ENCODE peak calls at places on chromosomes 1 and 21, in four cellular contexts. One of them, this sample, is unnamed.

GRCh38 chr1:188949701-188950100 is 1528.0 kb downstream of the BRINP3 start:
- DNase-seq in hepatocyte: no peak
- DNase-seq in activated gamma-delta T cell treated with anti-CD3 and anti-CD28 coated beads, Interleukin-2, amount 50 U/mL, for 16 hours: no peak
- DNase-seq in psoas muscle: no peak
- DNase-seq in this sample: no peak

GRCh38 chr1:229620876-229621275 is 5.0 kb downstream of the TAF5L start:
- DNase-seq in hepatocyte: no peak
- DNase-seq in activated gamma-delta T cell treated with anti-CD3 and anti-CD28 coated beads, Interleukin-2, amount 50 U/mL, for 16 hours: no peak
- DNase-seq in psoas muscle: no peak
- DNase-seq in this sample: no peak

GRCh38 chr1:201376464-201377374 is 761 bp downstream of the TNNT2 start:
- DNase-seq in hepatocyte: peak
- DNase-seq in activated gamma-delta T cell treated with anti-CD3 and anti-CD28 coated beads, Interleukin-2, amount 50 U/mL, for 16 hours: no peak
- DNase-seq in psoas muscle: no peak
- DNase-seq in this sample: no peak

GRCh38 chr1:246780264-246780663 is 56.1 kb downstream of the SCCPDH start:
- DNase-seq in hepatocyte: no peak
- DNase-seq in activated gamma-delta T cell treated with anti-CD3 and anti-CD28 coated beads, Interleukin-2, amount 50 U/mL, for 16 hours: no peak
- DNase-seq in psoas muscle: no peak
- DNase-seq in this sample: no peak

GRCh38 chr1:112991721-112992120 is 35.7 kb upstream of the SLC16A1 start:
- DNase-seq in hepatocyte: no peak
- DNase-seq in activated gamma-delta T cell treated with anti-CD3 and anti-CD28 coated beads, Interleukin-2, amount 50 U/mL, for 16 hours: no peak
- DNase-seq in psoas muscle: no peak
- DNase-seq in this sample: no peak

GRCh38 chr21:19523731-19524130 is 1120.1 kb upstream of the TMPRSS15 start:
- DNase-seq in hepatocyte: no peak
- DNase-seq in activated gamma-delta T cell treated with anti-CD3 and anti-CD28 coated beads, Interleukin-2, amount 50 U/mL, for 16 hours: no peak
- DNase-seq in psoas muscle: no peak
- DNase-seq in this sample: no peak

GRCh38 chr1:172497230-172497629 is 35.7 kb upstream of the SUCO start:
- DNase-seq in hepatocyte: peak
- DNase-seq in activated gamma-delta T cell treated with anti-CD3 and anti-CD28 coated beads, Interleukin-2, amount 50 U/mL, for 16 hours: no peak
- DNase-seq in psoas muscle: no peak
- DNase-seq in this sample: no peak

GRCh38 chr1:94622757-94623156 is 81.2 kb upstream of the F3 start:
- DNase-seq in hepatocyte: peak
- DNase-seq in activated gamma-delta T cell treated with anti-CD3 and anti-CD28 coated beads, Interleukin-2, amount 50 U/mL, for 16 hours: no peak
- DNase-seq in psoas muscle: no peak
- DNase-seq in this sample: no peak

GRCh38 chr21:46063734-46064680 is 33.9 kb upstream of the COL6A2 start:
- DNase-seq in hepatocyte: no peak
- DNase-seq in activated gamma-delta T cell treated with anti-CD3 and anti-CD28 coated beads, Interleukin-2, amount 50 U/mL, for 16 hours: no peak
- DNase-seq in psoas muscle: peak
- DNase-seq in this sample: peak

GRCh38 chr1:164141717-164142268 is 417.2 kb upstream of the PBX1 start:
- DNase-seq in hepatocyte: no peak
- DNase-seq in activated gamma-delta T cell treated with anti-CD3 and anti-CD28 coated beads, Interleukin-2, amount 50 U/mL, for 16 hours: no peak
- DNase-seq in psoas muscle: no peak
- DNase-seq in this sample: no peak

GRCh38 chr1:70509996-70510876 is 99.2 kb downstream of the CTH start:
- DNase-seq in hepatocyte: peak
- DNase-seq in activated gamma-delta T cell treated with anti-CD3 and anti-CD28 coated beads, Interleukin-2, amount 50 U/mL, for 16 hours: no peak
- DNase-seq in psoas muscle: no peak
- DNase-seq in this sample: no peak

GRCh38 chr1:245969274-245969673 is 537.8 kb downstream of the SMYD3 start:
- DNase-seq in hepatocyte: peak
- DNase-seq in activated gamma-delta T cell treated with anti-CD3 and anti-CD28 coated beads, Interleukin-2, amount 50 U/mL, for 16 hours: no peak
- DNase-seq in psoas muscle: no peak
- DNase-seq in this sample: no peak

GRCh38 chr1:204493145-204493881 is 1.3 kb downstream of the PIK3C2B start:
- DNase-seq in hepatocyte: peak
- DNase-seq in activated gamma-delta T cell treated with anti-CD3 and anti-CD28 coated beads, Interleukin-2, amount 50 U/mL, for 16 hours: no peak
- DNase-seq in psoas muscle: peak
- DNase-seq in this sample: peak

GRCh38 chr21:46294647-46295176 is 8.6 kb downstream of the YBEY start:
- DNase-seq in hepatocyte: no peak
- DNase-seq in activated gamma-delta T cell treated with anti-CD3 and anti-CD28 coated beads, Interleukin-2, amount 50 U/mL, for 16 hours: no peak
- DNase-seq in psoas muscle: no peak
- DNase-seq in this sample: no peak

GRCh38 chr1:39865762-39866161 is 17.5 kb downstream of the TRIT1 start:
- DNase-seq in hepatocyte: no peak
- DNase-seq in activated gamma-delta T cell treated with anti-CD3 and anti-CD28 coated beads, Interleukin-2, amount 50 U/mL, for 16 hours: no peak
- DNase-seq in psoas muscle: no peak
- DNase-seq in this sample: no peak

GRCh38 chr1:69697343-69697742 is 129.6 kb downstream of the LRRC7 start:
- DNase-seq in hepatocyte: no peak
- DNase-seq in activated gamma-delta T cell treated with anti-CD3 and anti-CD28 coated beads, Interleukin-2, amount 50 U/mL, for 16 hours: no peak
- DNase-seq in psoas muscle: no peak
- DNase-seq in this sample: no peak

GRCh38 chr21:46406001-46406400 is 52.7 kb upstream of the DIP2A start:
- DNase-seq in hepatocyte: no peak
- DNase-seq in activated gamma-delta T cell treated with anti-CD3 and anti-CD28 coated beads, Interleukin-2, amount 50 U/mL, for 16 hours: no peak
- DNase-seq in psoas muscle: peak
- DNase-seq in this sample: no peak

GRCh38 chr1:38029081-38029681 is 16.6 kb downstream of the UTP11 start:
- DNase-seq in hepatocyte: peak
- DNase-seq in activated gamma-delta T cell treated with anti-CD3 and anti-CD28 coated beads, Interleukin-2, amount 50 U/mL, for 16 hours: no peak
- DNase-seq in psoas muscle: peak
- DNase-seq in this sample: no peak

GRCh38 chr1:204443260-204443619 is 31.6 kb upstream of the PPP1R15B start:
- DNase-seq in hepatocyte: peak
- DNase-seq in activated gamma-delta T cell treated with anti-CD3 and anti-CD28 coated beads, Interleukin-2, amount 50 U/mL, for 16 hours: no peak
- DNase-seq in psoas muscle: no peak
- DNase-seq in this sample: no peak

GRCh38 chr1:197865809-197866208 is 36.6 kb upstream of the C1orf53 start:
- DNase-seq in hepatocyte: no peak
- DNase-seq in activated gamma-delta T cell treated with anti-CD3 and anti-CD28 coated beads, Interleukin-2, amount 50 U/mL, for 16 hours: no peak
- DNase-seq in psoas muscle: no peak
- DNase-seq in this sample: no peak

GRCh38 chr1:216028630-216029029 is 394.6 kb downstream of the USH2A start:
- DNase-seq in hepatocyte: no peak
- DNase-seq in activated gamma-delta T cell treated with anti-CD3 and anti-CD28 coated beads, Interleukin-2, amount 50 U/mL, for 16 hours: no peak
- DNase-seq in psoas muscle: no peak
- DNase-seq in this sample: no peak

GRCh38 chr1:223635236-223635635 is 30.3 kb downstream of the CAPN8 start:
- DNase-seq in hepatocyte: no peak
- DNase-seq in activated gamma-delta T cell treated with anti-CD3 and anti-CD28 coated beads, Interleukin-2, amount 50 U/mL, for 16 hours: no peak
- DNase-seq in psoas muscle: no peak
- DNase-seq in this sample: no peak

GRCh38 chr1:65440915-65441314 is 20.4 kb downstream of the LEPR start:
- DNase-seq in hepatocyte: no peak
- DNase-seq in activated gamma-delta T cell treated with anti-CD3 and anti-CD28 coated beads, Interleukin-2, amount 50 U/mL, for 16 hours: no peak
- DNase-seq in psoas muscle: no peak
- DNase-seq in this sample: no peak

GRCh38 chr1:61140778-61141177 is 58.4 kb downstream of the NFIA start:
- DNase-seq in hepatocyte: no peak
- DNase-seq in activated gamma-delta T cell treated with anti-CD3 and anti-CD28 coated beads, Interleukin-2, amount 50 U/mL, for 16 hours: no peak
- DNase-seq in psoas muscle: no peak
- DNase-seq in this sample: no peak

This sample was measured in sciatic nerve.